ENCODE peak calls at places on chromosome 14, in eight cellular contexts. G is RPMI7951; P is activated T-cell treated with anti-CD3 and anti-CD28 coated beads, Interleukin-2, amount 50 U/mL, for 72 hours; M is kidney tubule cell; J is progenitor cell of endocrine pancreas; L is GM04503; E is EL; I is ACHN. W is an unnamed sample.

GRCh38 chr14:23562822-23563472 is 4.6 kb downstream of the AP1G2 start:
- DNase-seq in E (peak), J (peak), P (peak), L (no peak), I (peak), G (peak), M (peak), W (no peak)

GRCh38 chr14:22898302-22898894 is 15.4 kb downstream of the REM2 start:
- DNase-seq in L (peak), G (peak), E (peak), J (no peak), I (peak), M (peak), P (no peak), W (peak)

GRCh38 chr14:79278798-79279644 is 932.3 kb downstream of the DIO2 start:
- DNase-seq in E (peak), P (no peak), L (peak), J (peak), M (peak), G (peak), I (peak), W (peak)

GRCh38 chr14:68164723-68165122 is 345.1 kb downstream of the RAD51B start:
- DNase-seq in P (no peak), L (no peak), M (no peak), E (no peak), G (no peak), J (no peak), I (no peak), W (no peak)

GRCh38 chr14:28577187-28577586 is 189.4 kb upstream of the FOXG1 start:
- DNase-seq in L (no peak), J (no peak), I (no peak), E (no peak), P (no peak), M (no peak), G (peak), W (no peak)

GRCh38 chr14:37988472-37988871 is 219.2 kb upstream of the SSTR1 start:
- DNase-seq in J (no peak), L (no peak), I (peak), E (peak), M (peak), G (no peak), P (no peak), W (peak)

GRCh38 chr14:106776395-106776983 is 1250.1 kb downstream of the TMEM121 start:
- DNase-seq in G (no peak), J (no peak), M (peak), I (no peak), L (no peak), E (no peak), P (no peak), W (no peak)

GRCh38 chr14:68574906-68575305 is 218.0 kb downstream of the ZFP36L1 start:
- DNase-seq in G (peak), E (peak), I (no peak), J (no peak), P (no peak), L (no peak), M (peak), W (no peak)

GRCh38 chr14:93006484-93007128 is 83.7 kb downstream of the CHGA start:
- DNase-seq in M (peak), E (peak), I (peak), J (no peak), P (no peak), L (no peak), G (peak), W (no peak)

GRCh38 chr14:52235434-52235833 is 32.1 kb upstream of the PTGDR start:
- DNase-seq in P (no peak), J (no peak), L (no peak), G (no peak), M (no peak), I (no peak), E (no peak), W (no peak)